ENCODE peak calls at places on chromosomes 7 and 10, in five cellular contexts. One of them, this sample, is unnamed.

GRCh38 chr10:57692255-57692980 is 575.3 kb downstream of the IPMK start:
- DNase-seq in endothelial cell of umbilical vein: no peak
- DNase-seq in mucosa of gallbladder: peak
- DNase-seq in stimulated activated CD4-positive, alpha-beta T cell treated with anti-CD3 and anti-CD28 coated beads, Interleukin-2, amount 100 ng/mL, for 48 hours: no peak
- DNase-seq in G401: no peak
- DNase-seq in this sample: no peak

GRCh38 chr10:4234661-4235060 is 449.7 kb upstream of the KLF6 start:
- DNase-seq in G401: no peak
- DNase-seq in mucosa of gallbladder: peak
- DNase-seq in endothelial cell of umbilical vein: no peak
- DNase-seq in stimulated activated CD4-positive, alpha-beta T cell treated with anti-CD3 and anti-CD28 coated beads, Interleukin-2, amount 100 ng/mL, for 48 hours: no peak
- DNase-seq in this sample: peak

GRCh38 chr7:111476586-111477293 is 85.6 kb downstream of the IMMP2L start:
- DNase-seq in G401: no peak
- DNase-seq in endothelial cell of umbilical vein: no peak
- DNase-seq in mucosa of gallbladder: no peak
- DNase-seq in stimulated activated CD4-positive, alpha-beta T cell treated with anti-CD3 and anti-CD28 coated beads, Interleukin-2, amount 100 ng/mL, for 48 hours: no peak
- DNase-seq in this sample: no peak

GRCh38 chr10:15461353-15462108 is 90.4 kb upstream of the FAM171A1 start:
- DNase-seq in endothelial cell of umbilical vein: peak
- DNase-seq in stimulated activated CD4-positive, alpha-beta T cell treated with anti-CD3 and anti-CD28 coated beads, Interleukin-2, amount 100 ng/mL, for 48 hours: no peak
- DNase-seq in G401: no peak
- DNase-seq in mucosa of gallbladder: peak
- DNase-seq in this sample: no peak

GRCh38 chr7:23062452-23062851 is 43.1 kb upstream of the KLHL7 start:
- DNase-seq in G401: no peak
- DNase-seq in endothelial cell of umbilical vein: no peak
- DNase-seq in mucosa of gallbladder: no peak
- DNase-seq in stimulated activated CD4-positive, alpha-beta T cell treated with anti-CD3 and anti-CD28 coated beads, Interleukin-2, amount 100 ng/mL, for 48 hours: no peak
- DNase-seq in this sample: no peak

GRCh38 chr7:130010689-130011412 is 40.3 kb downstream of the ZC3HC1 start:
- DNase-seq in stimulated activated CD4-positive, alpha-beta T cell treated with anti-CD3 and anti-CD28 coated beads, Interleukin-2, amount 100 ng/mL, for 48 hours: peak
- DNase-seq in endothelial cell of umbilical vein: peak
- DNase-seq in G401: peak
- DNase-seq in mucosa of gallbladder: peak
- DNase-seq in this sample: peak

GRCh38 chr10:102704915-102705314 is 9.3 kb downstream of the ARL3 start:
- DNase-seq in stimulated activated CD4-positive, alpha-beta T cell treated with anti-CD3 and anti-CD28 coated beads, Interleukin-2, amount 100 ng/mL, for 48 hours: no peak
- DNase-seq in mucosa of gallbladder: no peak
- DNase-seq in endothelial cell of umbilical vein: no peak
- DNase-seq in G401: no peak
- DNase-seq in this sample: no peak

GRCh38 chr7:73703225-73703624 is 16.2 kb downstream of the STX1A start:
- DNase-seq in endothelial cell of umbilical vein: no peak
- DNase-seq in mucosa of gallbladder: no peak
- DNase-seq in stimulated activated CD4-positive, alpha-beta T cell treated with anti-CD3 and anti-CD28 coated beads, Interleukin-2, amount 100 ng/mL, for 48 hours: no peak
- DNase-seq in G401: no peak
- DNase-seq in this sample: no peak

GRCh38 chr7:92763636-92764423 is 72.5 kb downstream of the CDK6 start:
- DNase-seq in mucosa of gallbladder: peak
- DNase-seq in endothelial cell of umbilical vein: peak
- DNase-seq in stimulated activated CD4-positive, alpha-beta T cell treated with anti-CD3 and anti-CD28 coated beads, Interleukin-2, amount 100 ng/mL, for 48 hours: no peak
- DNase-seq in G401: no peak
- DNase-seq in this sample: no peak

GRCh38 chr10:23079700-23080099 is 15.7 kb upstream of the MSRB2 start:
- DNase-seq in endothelial cell of umbilical vein: no peak
- DNase-seq in G401: no peak
- DNase-seq in mucosa of gallbladder: no peak
- DNase-seq in stimulated activated CD4-positive, alpha-beta T cell treated with anti-CD3 and anti-CD28 coated beads, Interleukin-2, amount 100 ng/mL, for 48 hours: no peak
- DNase-seq in this sample: no peak

GRCh38 chr7:46716926-46717325 is 795.9 kb upstream of the IGFBP3 start:
- DNase-seq in endothelial cell of umbilical vein: peak
- DNase-seq in stimulated activated CD4-positive, alpha-beta T cell treated with anti-CD3 and anti-CD28 coated beads, Interleukin-2, amount 100 ng/mL, for 48 hours: no peak
- DNase-seq in mucosa of gallbladder: no peak
- DNase-seq in G401: no peak
- DNase-seq in this sample: no peak

GRCh38 chr10:118845776-118846175 is 91.0 kb upstream of the CACUL1 start:
- DNase-seq in stimulated activated CD4-positive, alpha-beta T cell treated with anti-CD3 and anti-CD28 coated beads, Interleukin-2, amount 100 ng/mL, for 48 hours: no peak
- DNase-seq in G401: no peak
- DNase-seq in endothelial cell of umbilical vein: no peak
- DNase-seq in mucosa of gallbladder: no peak
- DNase-seq in this sample: no peak

GRCh38 chr10:5447071-5447470 is 34.7 kb downstream of the NET1 start:
- DNase-seq in stimulated activated CD4-positive, alpha-beta T cell treated with anti-CD3 and anti-CD28 coated beads, Interleukin-2, amount 100 ng/mL, for 48 hours: no peak
- DNase-seq in G401: no peak
- DNase-seq in mucosa of gallbladder: no peak
- DNase-seq in endothelial cell of umbilical vein: peak
- DNase-seq in this sample: no peak

GRCh38 chr10:121580276-121581116 is 17.7 kb downstream of the FGFR2 start:
- DNase-seq in stimulated activated CD4-positive, alpha-beta T cell treated with anti-CD3 and anti-CD28 coated beads, Interleukin-2, amount 100 ng/mL, for 48 hours: no peak
- DNase-seq in G401: no peak
- DNase-seq in mucosa of gallbladder: no peak
- DNase-seq in endothelial cell of umbilical vein: no peak
- DNase-seq in this sample: no peak

GRCh38 chr7:150924256-150924851 is 53.8 kb downstream of the KCNH2 start:
- DNase-seq in mucosa of gallbladder: no peak
- DNase-seq in stimulated activated CD4-positive, alpha-beta T cell treated with anti-CD3 and anti-CD28 coated beads, Interleukin-2, amount 100 ng/mL, for 48 hours: no peak
- DNase-seq in endothelial cell of umbilical vein: no peak
- DNase-seq in G401: no peak
- DNase-seq in this sample: no peak

GRCh38 chr7:124777268-124777667 is 11.7 kb upstream of the GPR37 start:
- DNase-seq in mucosa of gallbladder: no peak
- DNase-seq in G401: no peak
- DNase-seq in stimulated activated CD4-positive, alpha-beta T cell treated with anti-CD3 and anti-CD28 coated beads, Interleukin-2, amount 100 ng/mL, for 48 hours: no peak
- DNase-seq in endothelial cell of umbilical vein: no peak
- DNase-seq in this sample: no peak

GRCh38 chr10:48296699-48297098 is 9.8 kb upstream of the MAPK8 start:
- DNase-seq in endothelial cell of umbilical vein: no peak
- DNase-seq in mucosa of gallbladder: no peak
- DNase-seq in stimulated activated CD4-positive, alpha-beta T cell treated with anti-CD3 and anti-CD28 coated beads, Interleukin-2, amount 100 ng/mL, for 48 hours: no peak
- DNase-seq in G401: no peak
- DNase-seq in this sample: no peak

GRCh38 chr10:124532106-124532641 is 70.6 kb downstream of the LHPP start:
- DNase-seq in mucosa of gallbladder: no peak
- DNase-seq in stimulated activated CD4-positive, alpha-beta T cell treated with anti-CD3 and anti-CD28 coated beads, Interleukin-2, amount 100 ng/mL, for 48 hours: no peak
- DNase-seq in endothelial cell of umbilical vein: no peak
- DNase-seq in G401: peak
- DNase-seq in this sample: no peak

GRCh38 chr10:86033581-86033980 is 333.0 kb downstream of the GRID1 start:
- DNase-seq in endothelial cell of umbilical vein: no peak
- DNase-seq in mucosa of gallbladder: no peak
- DNase-seq in stimulated activated CD4-positive, alpha-beta T cell treated with anti-CD3 and anti-CD28 coated beads, Interleukin-2, amount 100 ng/mL, for 48 hours: no peak
- DNase-seq in G401: no peak
- DNase-seq in this sample: no peak

GRCh38 chr7:110620336-110620735 is 470.6 kb upstream of the LRRN3 start:
- DNase-seq in G401: no peak
- DNase-seq in mucosa of gallbladder: no peak
- DNase-seq in stimulated activated CD4-positive, alpha-beta T cell treated with anti-CD3 and anti-CD28 coated beads, Interleukin-2, amount 100 ng/mL, for 48 hours: no peak
- DNase-seq in endothelial cell of umbilical vein: no peak
- DNase-seq in this sample: no peak

GRCh38 chr7:2687338-2687869 is 598 bp upstream of the AMZ1 start:
- DNase-seq in G401: no peak
- DNase-seq in stimulated activated CD4-positive, alpha-beta T cell treated with anti-CD3 and anti-CD28 coated beads, Interleukin-2, amount 100 ng/mL, for 48 hours: no peak
- DNase-seq in mucosa of gallbladder: no peak
- DNase-seq in endothelial cell of umbilical vein: no peak
- DNase-seq in this sample: no peak

GRCh38 chr10:109982123-109982522 is 25.7 kb upstream of the ADD3 start:
- DNase-seq in stimulated activated CD4-positive, alpha-beta T cell treated with anti-CD3 and anti-CD28 coated beads, Interleukin-2, amount 100 ng/mL, for 48 hours: no peak
- DNase-seq in mucosa of gallbladder: no peak
- DNase-seq in G401: no peak
- DNase-seq in endothelial cell of umbilical vein: no peak
- DNase-seq in this sample: no peak

GRCh38 chr7:99407849-99408346 is 499 bp downstream of the PDAP1 start:
- DNase-seq in G401: peak
- DNase-seq in stimulated activated CD4-positive, alpha-beta T cell treated with anti-CD3 and anti-CD28 coated beads, Interleukin-2, amount 100 ng/mL, for 48 hours: peak
- DNase-seq in mucosa of gallbladder: no peak
- DNase-seq in endothelial cell of umbilical vein: peak
- DNase-seq in this sample: peak

GRCh38 chr10:72085864-72086465 is 2.4 kb downstream of the SPOCK2 start:
- DNase-seq in mucosa of gallbladder: no peak
- DNase-seq in stimulated activated CD4-positive, alpha-beta T cell treated with anti-CD3 and anti-CD28 coated beads, Interleukin-2, amount 100 ng/mL, for 48 hours: no peak
- DNase-seq in endothelial cell of umbilical vein: no peak
- DNase-seq in G401: no peak
- DNase-seq in this sample: no peak

GRCh38 chr7:112065758-112066157 is 140.4 kb downstream of the DOCK4 start:
- DNase-seq in mucosa of gallbladder: no peak
- DNase-seq in endothelial cell of umbilical vein: no peak
- DNase-seq in G401: no peak
- DNase-seq in stimulated activated CD4-positive, alpha-beta T cell treated with anti-CD3 and anti-CD28 coated beads, Interleukin-2, amount 100 ng/mL, for 48 hours: no peak
- DNase-seq in this sample: no peak

GRCh38 chr7:96179341-96179740 is 142.6 kb downstream of the SLC25A13 start:
- DNase-seq in mucosa of gallbladder: no peak
- DNase-seq in G401: no peak
- DNase-seq in endothelial cell of umbilical vein: no peak
- DNase-seq in stimulated activated CD4-positive, alpha-beta T cell treated with anti-CD3 and anti-CD28 coated beads, Interleukin-2, amount 100 ng/mL, for 48 hours: no peak
- DNase-seq in this sample: no peak

GRCh38 chr7:132075573-132075972 is 500.7 kb downstream of the PLXNA4 start:
- DNase-seq in mucosa of gallbladder: no peak
- DNase-seq in endothelial cell of umbilical vein: no peak
- DNase-seq in G401: no peak
- DNase-seq in stimulated activated CD4-positive, alpha-beta T cell treated with anti-CD3 and anti-CD28 coated beads, Interleukin-2, amount 100 ng/mL, for 48 hours: no peak
- DNase-seq in this sample: no peak

GRCh38 chr10:102208311-102209035 is 17.6 kb upstream of the ELOVL3 start:
- DNase-seq in mucosa of gallbladder: no peak
- DNase-seq in endothelial cell of umbilical vein: peak
- DNase-seq in G401: no peak
- DNase-seq in stimulated activated CD4-positive, alpha-beta T cell treated with anti-CD3 and anti-CD28 coated beads, Interleukin-2, amount 100 ng/mL, for 48 hours: no peak
- DNase-seq in this sample: no peak

GRCh38 chr7:81330108-81330507 is 411.3 kb upstream of the SEMA3C start:
- DNase-seq in endothelial cell of umbilical vein: peak
- DNase-seq in mucosa of gallbladder: no peak
- DNase-seq in G401: no peak
- DNase-seq in stimulated activated CD4-positive, alpha-beta T cell treated with anti-CD3 and anti-CD28 coated beads, Interleukin-2, amount 100 ng/mL, for 48 hours: no peak
- DNase-seq in this sample: no peak

GRCh38 chr7:137443616-137444015 is 100.1 kb upstream of the PTN start:
- DNase-seq in G401: no peak
- DNase-seq in mucosa of gallbladder: no peak
- DNase-seq in endothelial cell of umbilical vein: no peak
- DNase-seq in stimulated activated CD4-positive, alpha-beta T cell treated with anti-CD3 and anti-CD28 coated beads, Interleukin-2, amount 100 ng/mL, for 48 hours: no peak
- DNase-seq in this sample: no peak

GRCh38 chr7:11706666-11707605 is 125.1 kb downstream of the THSD7A start:
- DNase-seq in G401: no peak
- DNase-seq in endothelial cell of umbilical vein: peak
- DNase-seq in stimulated activated CD4-positive, alpha-beta T cell treated with anti-CD3 and anti-CD28 coated beads, Interleukin-2, amount 100 ng/mL, for 48 hours: no peak
- DNase-seq in mucosa of gallbladder: peak
- DNase-seq in this sample: no peak

This sample was measured in activated T-cell treated with anti-CD3 and anti-CD28 coated beads, Interleukin-2, amount 50 U/mL, for 4 hours.